ENCODE peak calls at places on chromosomes 2 and 18, in six cellular contexts. W is CD4-positive, alpha-beta memory T cell; R is H1; G is stomach; V is breast epithelium; U is osteoblast. C is an unnamed sample. For H3K4me1, the result is how much of the 10 kb centered on the place peaks cover.

GRCh38 chr2:10390369-10390801 is 57.7 kb downstream of the ODC1 start:
- DNase-seq in R (no peak), V (no peak), U (peak), G (no peak), W (no peak), C (no peak)

GRCh38 chr2:217588266-217588665 is 414.5 kb downstream of the TNS1 start:
- DNase-seq in R (no peak), G (no peak), U (no peak), V (no peak), W (no peak), C (no peak)

GRCh38 chr2:21254170-21254965 is 130.6 kb downstream of the TDRD15 start:
- DNase-seq in W (no peak), G (no peak), R (no peak), V (no peak), U (no peak), C (no peak)

GRCh38 chr2:140975237-140975636 is 1155.6 kb downstream of the LRP1B start:
- DNase-seq in V (no peak), G (no peak), U (no peak), W (no peak), R (no peak), C (no peak)

GRCh38 chr2:216139884-216140283 is 30.7 kb downstream of the XRCC5 start:
- DNase-seq in U (no peak), G (peak), R (no peak), V (no peak), W (peak), C (no peak)

GRCh38 chr2:18149660-18150246 is 271.3 kb downstream of the KCNS3 start:
- DNase-seq in U (peak), R (no peak), G (no peak), V (no peak), W (no peak), C (no peak)

GRCh38 chr2:237591379-237591881 is 896 bp upstream of the RAB17 start:
- DNase-seq in U (no peak), R (no peak), G (no peak), V (no peak), W (no peak), C (no peak)

GRCh38 chr2:217147751-217148318 is 288.0 kb upstream of the TNP1 start:
- DNase-seq in U (no peak), V (no peak), G (no peak), R (no peak), W (no peak), C (no peak)

GRCh38 chr2:222752731-222753130 is 81.3 kb downstream of the MOGAT1 start:
- DNase-seq in U (no peak), R (no peak), W (no peak), V (no peak), G (no peak), C (no peak)

GRCh38 chr18:7482342-7482741 is 84.8 kb upstream of the PTPRM start:
- DNase-seq in U (no peak), G (no peak), R (no peak), V (no peak), W (no peak), C (no peak)

GRCh38 chr18:49857708-49858107 is 44.4 kb upstream of the ACAA2 start:
- DNase-seq in V (no peak), G (no peak), W (no peak), U (no peak), R (no peak), C (no peak)

GRCh38 chr18:21053127-21053526 is 58.5 kb downstream of the ROCK1 start:
- DNase-seq in G (no peak), V (no peak), W (no peak), R (no peak), U (peak), C (no peak)

GRCh38 chr18:62767321-62767720 is 52.0 kb downstream of the PHLPP1 start:
- DNase-seq in G (no peak), W (no peak), R (no peak), U (peak), V (no peak), C (no peak)

GRCh38 chr2:112602917-112603316 is 18.5 kb downstream of the CHCHD5 start:
- DNase-seq in V (no peak), G (no peak), U (no peak), R (no peak), W (no peak), C (no peak)

GRCh38 chr2:127770973-127771735 is 39.8 kb downstream of the WDR33 start:
- DNase-seq in U (peak), V (no peak), G (no peak), W (no peak), R (no peak), C (no peak)

GRCh38 chr2:127857494-127857818 is 499 bp downstream of the POLR2D start:
- DNase-seq in G (no peak), U (peak), W (peak), V (no peak), R (no peak), C (no peak)

GRCh38 chr2:225584821-225585220 is 185.3 kb downstream of the NYAP2 start:
- DNase-seq in V (no peak), G (no peak), R (no peak), W (no peak), U (peak), C (no peak)

GRCh38 chr2:121475811-121476571 is 54.7 kb upstream of the RNU4ATAC start:
- DNase-seq in G (no peak), V (no peak), W (no peak), R (no peak), U (no peak), C (no peak)

GRCh38 chr2:3606370-3607124 is 11.6 kb downstream of the COLEC11 start:
- DNase-seq in U (no peak), G (peak), V (no peak), R (no peak), W (no peak), C (no peak)

GRCh38 chr2:235549735-235550377 is 56.0 kb downstream of the AGAP1 start:
- DNase-seq in W (no peak), R (no peak), U (no peak), G (no peak), V (peak), C (no peak)

GRCh38 chr2:64784168-64785061 is 130.7 kb upstream of the SERTAD2 start:
- DNase-seq in G (peak), V (no peak), R (no peak), U (no peak), W (no peak), C (no peak)

GRCh38 chr2:105072039-105072438 is 34.2 kb downstream of the MRPS9 start:
- DNase-seq in W (no peak), R (no peak), G (no peak), V (no peak), U (no peak), C (no peak)

GRCh38 chr2:27099334-27099955 is 12.9 kb downstream of the KHK start:
- DNase-seq in U (peak), R (no peak), G (no peak), V (no peak), W (no peak), C (no peak)

GRCh38 chr2:239323473-239323872 is 77.3 kb downstream of the HDAC4 start:
- DNase-seq in U (no peak), R (no peak), V (no peak), G (no peak), W (no peak), C (no peak)

GRCh38 chr2:20091305-20091991 is 40.0 kb upstream of the LAPTM4A start:
- DNase-seq in G (no peak), W (no peak), R (no peak), V (no peak), U (peak), C (no peak)

GRCh38 chr2:46813046-46813445 is 102.6 kb downstream of the MCFD2 start:
- DNase-seq in U (no peak), G (no peak), R (no peak), V (no peak), W (no peak), C (no peak)
- H3K4me1 ChIP-seq in U (under half), G (under half), R (under half), V (under half), W (under half), C (under half)

DNA sequence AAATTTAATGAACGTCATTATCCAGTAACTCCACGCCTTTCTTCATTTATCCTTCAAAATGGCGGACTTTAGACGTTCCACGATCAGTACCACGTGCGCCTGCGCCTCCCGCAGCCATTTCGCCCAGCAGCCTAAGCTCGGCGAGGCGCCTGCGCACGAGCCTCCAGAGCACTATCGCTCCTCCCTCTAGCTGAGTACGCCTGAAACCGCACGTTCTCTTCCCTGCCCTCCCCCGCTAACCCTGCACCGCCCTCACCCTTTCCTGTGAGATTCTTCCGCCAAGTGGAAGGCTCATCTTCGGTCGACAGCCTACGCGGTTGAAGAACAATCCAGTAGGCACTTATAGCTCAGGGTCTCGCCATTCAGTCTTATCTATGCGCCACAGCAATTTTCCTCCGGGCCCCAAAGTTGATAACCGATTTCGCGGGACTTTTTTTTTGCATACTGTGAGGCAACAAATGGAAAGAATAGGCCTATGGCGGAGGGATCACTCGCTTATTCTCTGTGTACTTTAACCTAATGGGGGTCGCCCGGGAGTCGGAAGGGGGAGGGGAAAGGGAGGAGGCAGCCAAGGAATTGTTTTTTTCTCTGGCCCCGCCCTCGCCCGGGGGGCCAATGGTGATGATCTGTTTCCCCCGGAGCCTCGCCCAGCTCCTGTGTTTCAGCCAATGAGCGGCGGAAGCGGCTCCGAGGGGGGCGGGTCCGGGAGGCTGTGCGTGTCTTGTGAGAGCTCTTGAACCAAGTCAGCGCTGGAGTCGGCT is at the start of gene KDM3A:
- DNase-seq in G (peak), W (peak), V (peak), U (peak), R (peak), C (peak)
- H3K27ac ChIP-seq in G (peak), W (peak), V (peak), U (peak), R (peak), C (no peak)

GRCh38 chr2:118442949-118443348 is 354.7 kb downstream of the INSIG2 start:
- DNase-seq in V (no peak), U (no peak), R (no peak), G (no peak), W (no peak), C (no peak)
- H3K4me3 ChIP-seq in V (no peak), U (no peak), R (no peak), G (no peak), W (no peak), C (no peak)

GRCh38 chr2:74847075-74847858 is 13.3 kb downstream of the HK2 start:
- DNase-seq in U (no peak), W (no peak), R (no peak), V (no peak), G (no peak), C (no peak)
- H3K4me1 ChIP-seq in U (half or more), W (half or more), R (half or more), V (under half), G (half or more), C (under half)

GRCh38 chr18:75427603-75428002 is at the start of gene SMIM21:
- DNase-seq in W (no peak), V (no peak), G (no peak), R (no peak), U (no peak), C (no peak)
- H3K27ac ChIP-seq in W (no peak), V (no peak), G (no peak), R (no peak), U (no peak), C (no peak)

GRCh38 chr2:174339971-174340399 is 5.2 kb downstream of the SP9 start:
- DNase-seq in V (no peak), U (peak), R (no peak), W (no peak), G (no peak), C (no peak)
- H3K4me3 ChIP-seq in V (peak), U (no peak), R (peak), W (no peak), G (no peak), C (peak)

DNA sequence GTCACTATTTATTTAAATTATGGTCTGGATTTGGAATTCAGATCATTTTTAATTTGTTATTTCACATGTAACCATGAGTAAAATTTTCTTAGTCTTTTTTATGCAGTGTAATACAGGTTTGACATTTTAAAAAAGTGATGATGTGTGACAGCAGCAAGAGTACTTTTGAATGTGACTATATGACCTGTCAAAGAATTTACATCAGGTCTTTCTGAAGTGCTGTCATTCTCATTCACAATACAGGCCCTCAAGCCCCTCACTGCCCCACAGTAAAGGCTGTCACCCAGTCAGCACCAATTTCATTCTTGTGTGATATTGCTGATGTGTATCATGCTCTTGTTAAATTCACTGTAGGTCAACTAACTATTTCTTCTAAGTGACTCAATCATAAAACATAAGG is 364.2 kb downstream of the NUP35 start:
- DNase-seq in R (no peak), W (no peak), G (no peak), V (no peak), U (no peak), C (no peak)
- H3K4me1 ChIP-seq in R (under half), W (under half), G (under half), V (under half), U (under half), C (under half)

GRCh38 chr2:159091381-159091780 is 122.9 kb downstream of the TANC1 start:
- DNase-seq in R (no peak), G (no peak), U (no peak), V (no peak), W (no peak), C (no peak)
- H3K27ac ChIP-seq in R (no peak), G (peak), U (peak), V (peak), W (no peak), C (no peak)

GRCh38 chr2:42754021-42754775 is 9.7 kb downstream of the OXER1 start:
- DNase-seq in R (no peak), W (no peak), V (no peak), U (peak), G (no peak), C (no peak)
- H3K4me3 ChIP-seq in R (no peak), W (no peak), V (no peak), U (no peak), G (no peak), C (no peak)

DNA sequence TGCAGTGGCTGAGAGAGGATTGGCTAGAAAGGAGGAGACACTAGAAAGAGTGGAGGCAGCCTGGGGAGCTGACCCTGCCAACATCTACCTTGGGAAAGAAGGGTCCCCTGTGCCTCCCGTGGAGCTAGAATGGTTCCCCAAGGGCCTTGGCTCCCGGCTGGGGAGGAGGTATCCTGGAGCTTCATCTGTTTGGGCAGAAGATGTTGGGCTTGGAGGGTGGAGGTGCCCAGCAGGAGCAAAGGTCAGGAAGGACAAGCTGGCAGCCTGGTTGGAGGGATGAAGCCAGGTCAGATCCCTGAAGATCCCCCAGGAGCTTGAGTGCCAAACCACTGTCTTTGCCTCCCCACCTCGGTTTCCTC is 2.9 kb downstream of the ATP6V1B1 start:
- DNase-seq in R (no peak), W (no peak), U (no peak), V (no peak), G (no peak), C (no peak)
- H3K4me1 ChIP-seq in R (under half), W (under half), U (under half), V (under half), G (under half), C (under half)